ENCODE peak calls at places on chromosomes 11 and 22, in five cellular contexts. E, D, U, Y and K are unnamed samples.

GRCh38 chr11:125110996-125111340 is 458 bp downstream of the TMEM218 start:
- DNase-seq in E (peak; percentile 11), U (peak; percentile 61), D (no peak), Y (no peak), K (no peak)

GRCh38 chr11:61910473-61911123 is 6.8 kb downstream of the RAB3IL1 start:
- DNase-seq in U (no peak), Y (no peak), E (no peak), D (no peak), K (no peak)

GRCh38 chr11:21687645-21688044 is 505.2 kb upstream of the ANO5 start:
- DNase-seq in D (no peak), E (no peak), U (no peak), Y (no peak), K (no peak)

GRCh38 chr22:20056161-20056560 is 23.9 kb upstream of the DGCR8 start:
- DNase-seq in Y (no peak), D (no peak), U (no peak), E (no peak), K (no peak)

GRCh38 chr11:2761131-2762030 is 61.6 kb upstream of the KCNQ1OT1 start:
- DNase-seq in E (peak; percentile 36), U (no peak), D (peak; percentile 25), Y (peak; percentile 61), K (peak; percentile 25)

GRCh38 chr11:134374891-134375550 is 37.0 kb downstream of the B3GAT1 start:
- DNase-seq in E (no peak), Y (no peak), D (no peak), U (no peak), K (no peak)

GRCh38 chr11:15157181-15157580 is 42.5 kb downstream of the INSC start:
- DNase-seq in Y (no peak), D (no peak), E (no peak), U (no peak), K (no peak)

GRCh38 chr11:130573767-130574166 is 125.3 kb downstream of the ADAMTS15 start:
- DNase-seq in U (no peak), Y (no peak), D (no peak), E (no peak), K (no peak)

GRCh38 chr11:62125881-62126280 is 2.1 kb downstream of the INCENP start:
- DNase-seq in E (no peak), U (no peak), D (no peak), Y (no peak), K (no peak)

GRCh38 chr22:19429950-19430889 is 1.3 kb downstream of the HIRA start:
- DNase-seq in E (peak; percentile 26), U (peak; percentile 50), D (peak; percentile 40), Y (peak; percentile 38), K (no peak)

GRCh38 chr11:503179-503981 is 3.7 kb downstream of the RNH1 start:
- DNase-seq in Y (peak; percentile 47), U (no peak), D (no peak), E (peak; percentile 54), K (peak; percentile 68)

GRCh38 chr11:502288-503178 is 4.5 kb downstream of the RNH1 start:
- DNase-seq in E (no peak), U (no peak), D (no peak), Y (no peak), K (no peak)

GRCh38 chr11:499201-500076 is 7.6 kb downstream of the RNH1 start:
- DNase-seq in U (no peak), D (no peak), Y (no peak), E (no peak), K (no peak)

GRCh38 chr11:501683-502287 is 5.3 kb downstream of the RNH1 start:
- DNase-seq in D (no peak), E (no peak), Y (no peak), U (no peak), K (no peak)

GRCh38 chr11:501001-501682 is 5.9 kb downstream of the RNH1 start:
- DNase-seq in Y (no peak), U (no peak), D (no peak), E (no peak), K (no peak)
- H3K27ac ChIP-seq in Y (no peak overlapping the region), U (no peak overlapping the region), D (no peak overlapping the region), E (no peak overlapping the region), K (peak overlapping the region; percentile 15)

DNA sequence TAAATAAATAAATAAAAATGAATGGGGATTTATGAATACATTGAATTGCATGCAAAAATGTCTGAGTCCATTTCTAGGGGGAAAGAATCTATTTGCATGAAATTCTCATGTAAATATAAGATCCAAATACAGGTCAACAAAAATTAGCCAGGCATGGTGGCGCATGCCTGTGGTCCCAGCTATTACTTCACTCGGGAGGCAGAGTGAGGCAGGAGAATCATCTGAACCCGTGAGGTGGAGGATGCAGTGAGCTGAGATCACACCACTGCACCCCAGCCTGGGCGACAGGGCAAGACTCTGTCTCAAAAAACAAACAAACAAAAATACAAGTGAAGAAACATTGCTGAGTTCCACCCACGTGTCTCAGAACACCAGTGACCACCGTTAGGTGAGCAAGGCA is 17.4 kb downstream of the PACSIN2 start:
- DNase-seq in D (no peak), U (no peak), E (no peak), Y (no peak), K (no peak)
- H3K4me1 ChIP-seq in D (peaks cover 78% of the 10 kb centered on the region), U (peaks cover 10% of the 10 kb centered on the region), E (peaks cover 87% of the 10 kb centered on the region), Y (peaks cover 38% of the 10 kb centered on the region), K (peaks cover 50% of the 10 kb centered on the region)

GRCh38 chr22:28802595-28803087 is 2.3 kb upstream of the XBP1 start:
- DNase-seq in E (no peak), Y (no peak), D (no peak), U (no peak), K (no peak)
- H3K27ac ChIP-seq in E (peak overlapping the region; percentile 100), Y (peak overlapping the region; percentile 96), D (peak overlapping the region; percentile 100), U (no peak overlapping the region), K (no peak overlapping the region)

DNA sequence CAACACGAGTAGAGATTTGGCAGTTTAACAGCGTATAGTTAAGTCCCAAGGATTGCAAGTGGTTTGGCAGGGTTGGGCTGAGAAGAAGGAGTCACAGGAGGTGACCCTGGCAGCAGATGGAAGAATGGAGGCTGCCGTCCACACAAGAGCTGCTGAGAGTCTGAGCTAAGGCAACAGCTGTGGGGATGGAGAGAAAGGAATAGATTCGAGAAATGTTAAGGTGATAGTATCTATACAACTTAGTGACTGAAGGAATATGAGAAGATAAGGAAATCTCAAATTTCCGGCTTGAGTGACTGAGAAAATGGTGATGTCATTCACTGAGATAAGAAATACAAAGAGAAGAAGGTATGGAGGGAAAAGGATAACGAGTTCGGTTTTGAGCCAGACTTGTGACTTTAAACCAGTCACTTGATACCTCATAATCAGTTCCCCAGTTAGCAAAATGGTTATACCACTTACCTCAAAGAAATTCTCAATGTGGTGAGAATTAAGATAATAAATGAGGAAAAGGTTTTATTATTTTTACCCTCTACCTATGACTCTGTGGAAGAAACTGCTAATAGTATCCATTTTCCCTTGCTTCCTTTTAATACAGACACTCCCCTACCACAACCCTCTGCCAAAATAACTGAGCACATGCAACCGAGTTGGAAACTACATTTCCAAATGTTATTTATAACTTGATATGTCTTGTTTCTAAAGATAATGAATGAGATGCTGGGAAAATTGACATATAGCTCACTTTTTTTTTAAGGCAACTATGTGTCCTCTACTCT is 30.7 kb downstream of the FAM168A start:
- DNase-seq in D (no peak), U (peak; percentile 51), Y (no peak), E (no peak), K (no peak)
- H3K4me1 ChIP-seq in D (no peaks in the 10 kb centered on the region), U (peaks cover 3% of the 10 kb centered on the region), Y (no peaks in the 10 kb centered on the region), E (no peaks in the 10 kb centered on the region), K (peaks cover 19% of the 10 kb centered on the region)

DNA sequence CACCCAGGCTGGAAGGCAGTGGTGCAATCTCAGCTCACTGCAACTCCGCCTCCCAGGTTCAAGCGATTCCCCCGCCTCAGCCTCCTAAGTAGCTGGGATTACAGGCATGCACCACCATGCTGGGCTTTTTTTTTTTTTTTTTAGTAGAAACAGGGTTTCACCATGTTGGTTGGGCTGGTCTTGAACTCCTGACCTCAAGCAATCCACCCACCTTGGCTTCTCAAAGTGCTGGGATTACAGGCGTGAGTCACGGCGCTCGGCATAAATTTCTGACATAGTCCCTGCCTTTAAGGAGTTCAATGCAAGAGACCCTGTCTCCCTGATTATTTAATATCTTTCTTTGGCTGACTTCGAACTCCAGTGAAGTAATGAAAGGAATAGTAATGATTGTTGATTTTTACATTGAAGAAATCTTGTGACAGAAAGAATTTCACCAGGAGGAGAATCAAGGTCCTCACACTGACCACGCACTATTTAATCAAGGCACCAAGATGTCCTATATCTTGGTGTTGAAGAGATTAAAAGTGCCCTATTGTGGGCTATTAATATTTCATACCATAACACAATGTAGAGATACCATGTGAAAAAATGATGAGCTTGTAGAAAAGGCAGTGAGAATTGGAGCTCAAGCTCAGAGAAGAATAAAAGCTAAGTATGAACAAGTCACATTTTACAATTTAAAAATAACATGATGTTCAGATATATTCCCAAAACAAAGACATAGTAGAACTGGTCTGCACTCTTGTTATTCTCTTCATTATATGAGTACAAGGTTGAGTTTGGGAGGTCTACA is 71.6 kb upstream of the BLID start:
- DNase-seq in D (no peak), U (no peak), Y (no peak), E (no peak), K (no peak)
- H3K27ac ChIP-seq in D (peak overlapping the region; percentile 78), U (no peak overlapping the region), Y (no peak overlapping the region), E (no peak overlapping the region), K (no peak overlapping the region)

DNA sequence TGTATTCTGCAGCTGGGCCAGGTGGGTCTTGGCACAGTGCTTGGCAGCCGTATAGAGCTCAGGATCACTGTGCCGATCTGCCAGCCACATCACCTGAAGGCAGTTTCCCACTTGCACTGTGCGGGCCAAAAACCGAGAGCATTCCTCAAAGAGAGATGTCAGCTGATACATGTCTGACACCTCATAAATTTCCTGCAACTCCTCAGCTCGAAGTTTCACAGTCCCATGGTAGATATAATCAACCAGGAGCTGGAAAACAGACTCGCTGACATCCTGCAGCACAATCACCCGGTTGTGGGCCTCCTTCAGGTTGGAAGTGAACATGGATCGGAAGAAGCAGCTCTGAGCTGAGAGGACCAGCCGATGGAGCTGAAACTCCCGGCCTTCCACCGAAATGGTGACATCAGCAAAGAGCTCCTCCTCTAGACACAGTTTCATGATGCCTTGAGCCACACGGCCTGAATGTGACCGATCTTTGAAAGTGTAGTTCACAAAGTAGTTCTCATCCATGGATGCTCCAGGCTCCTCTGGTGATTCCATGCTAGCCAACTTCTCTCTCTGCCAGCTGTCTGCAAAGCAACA is 1.2 kb downstream of the KBTBD4 start:
- DNase-seq in Y (no peak), U (peak; percentile 30), E (no peak), D (no peak), K (no peak)
- H3K4me1 ChIP-seq in Y (peaks cover 11% of the 10 kb centered on the region), U (peaks cover 2% of the 10 kb centered on the region), E (peaks cover 26% of the 10 kb centered on the region), D (peaks cover 20% of the 10 kb centered on the region), K (peaks cover 9% of the 10 kb centered on the region)